ENCODE peak calls at places on chromosomes 11 and 22, in nine cellular contexts. One of them, this sample, is unnamed.

GRCh38 chr22:22578702-22579424 is 19.8 kb upstream of the PRAME start:
- DNase-seq in GM23338: no peak
- DNase-seq in HepG2: no peak
- DNase-seq in A549: peak
- DNase-seq in HL-60: no peak
- DNase-seq in Panc1: no peak
- DNase-seq in K562: peak
- DNase-seq in HCT116: no peak
- DNase-seq in GM12878: no peak
- DNase-seq in this sample: no peak

GRCh38 chr22:26527574-26528465 is 15.5 kb upstream of the TFIP11 start:
- DNase-seq in GM23338: no peak
- DNase-seq in HCT116: no peak
- DNase-seq in HL-60: no peak
- DNase-seq in A549: no peak
- DNase-seq in Panc1: no peak
- DNase-seq in GM12878: no peak
- DNase-seq in HepG2: no peak
- DNase-seq in K562: no peak
- DNase-seq in this sample: no peak

GRCh38 chr11:34921156-34921555 is 4.7 kb downstream of the PDHX start:
- DNase-seq in GM23338: no peak
- DNase-seq in HCT116: no peak
- DNase-seq in GM12878: no peak
- DNase-seq in HL-60: no peak
- DNase-seq in K562: no peak
- DNase-seq in A549: no peak
- DNase-seq in Panc1: no peak
- DNase-seq in HepG2: no peak
- DNase-seq in this sample: no peak

GRCh38 chr11:64869571-64870175 is 8.7 kb downstream of the EHD1 start:
- DNase-seq in HCT116: no peak
- DNase-seq in Panc1: no peak
- DNase-seq in HepG2: peak
- DNase-seq in GM12878: no peak
- DNase-seq in HL-60: no peak
- DNase-seq in GM23338: no peak
- DNase-seq in A549: no peak
- DNase-seq in K562: peak
- DNase-seq in this sample: no peak

GRCh38 chr11:24386551-24387404 is 110.1 kb upstream of the LUZP2 start:
- DNase-seq in Panc1: no peak
- DNase-seq in GM23338: peak
- DNase-seq in A549: peak
- DNase-seq in K562: no peak
- DNase-seq in HL-60: no peak
- DNase-seq in GM12878: no peak
- DNase-seq in HCT116: no peak
- DNase-seq in HepG2: peak
- DNase-seq in this sample: peak

GRCh38 chr11:64409707-64410395 is 50.9 kb downstream of the RPS6KA4 start:
- DNase-seq in K562: no peak
- DNase-seq in HCT116: no peak
- DNase-seq in A549: no peak
- DNase-seq in GM23338: peak
- DNase-seq in GM12878: no peak
- DNase-seq in Panc1: no peak
- DNase-seq in HepG2: no peak
- DNase-seq in HL-60: peak
- DNase-seq in this sample: no peak

GRCh38 chr11:114820621-114821020 is 142.3 kb downstream of the NXPE2 start:
- DNase-seq in A549: no peak
- DNase-seq in K562: peak
- DNase-seq in Panc1: no peak
- DNase-seq in HL-60: no peak
- DNase-seq in HCT116: no peak
- DNase-seq in GM23338: no peak
- DNase-seq in HepG2: no peak
- DNase-seq in GM12878: no peak
- DNase-seq in this sample: no peak

GRCh38 chr11:43736502-43737193 is 56.1 kb downstream of the HSD17B12 start:
- DNase-seq in HL-60: no peak
- DNase-seq in K562: no peak
- DNase-seq in HepG2: peak
- DNase-seq in A549: no peak
- DNase-seq in HCT116: no peak
- DNase-seq in GM12878: no peak
- DNase-seq in GM23338: no peak
- DNase-seq in Panc1: no peak
- DNase-seq in this sample: no peak

GRCh38 chr22:46041642-46042041 is 64.7 kb upstream of the WNT7B start:
- DNase-seq in K562: no peak
- DNase-seq in A549: no peak
- DNase-seq in HepG2: no peak
- DNase-seq in GM23338: no peak
- DNase-seq in HCT116: no peak
- DNase-seq in Panc1: no peak
- DNase-seq in HL-60: no peak
- DNase-seq in GM12878: no peak
- DNase-seq in this sample: no peak

GRCh38 chr11:130848361-130849214 is 67.7 kb downstream of the SNX19 start:
- DNase-seq in A549: no peak
- DNase-seq in HCT116: no peak
- DNase-seq in HL-60: no peak
- DNase-seq in HepG2: no peak
- DNase-seq in K562: no peak
- DNase-seq in GM12878: no peak
- DNase-seq in Panc1: no peak
- DNase-seq in GM23338: no peak
- DNase-seq in this sample: no peak

GRCh38 chr11:72631806-72632731 is 42.2 kb downstream of the PDE2A start:
- DNase-seq in K562: peak
- DNase-seq in GM23338: no peak
- DNase-seq in HepG2: no peak
- DNase-seq in GM12878: no peak
- DNase-seq in HCT116: no peak
- DNase-seq in HL-60: no peak
- DNase-seq in A549: no peak
- DNase-seq in Panc1: no peak
- DNase-seq in this sample: peak

GRCh38 chr11:94574193-94574961 is 7.2 kb downstream of the PIWIL4 start:
- DNase-seq in HCT116: no peak
- DNase-seq in K562: no peak
- DNase-seq in A549: no peak
- DNase-seq in HL-60: peak
- DNase-seq in GM23338: no peak
- DNase-seq in Panc1: no peak
- DNase-seq in GM12878: no peak
- DNase-seq in HepG2: no peak
- DNase-seq in this sample: no peak

GRCh38 chr11:7874061-7874460 is 57.0 kb downstream of the OR10A6 start:
- DNase-seq in GM12878: no peak
- DNase-seq in HCT116: no peak
- DNase-seq in A549: no peak
- DNase-seq in K562: no peak
- DNase-seq in HepG2: no peak
- DNase-seq in HL-60: no peak
- DNase-seq in GM23338: no peak
- DNase-seq in Panc1: no peak
- DNase-seq in this sample: no peak

GRCh38 chr11:21888814-21889213 is 304.1 kb upstream of the ANO5 start:
- DNase-seq in HL-60: no peak
- DNase-seq in Panc1: no peak
- DNase-seq in K562: no peak
- DNase-seq in A549: peak
- DNase-seq in GM12878: no peak
- DNase-seq in HCT116: no peak
- DNase-seq in HepG2: no peak
- DNase-seq in GM23338: no peak
- DNase-seq in this sample: no peak

GRCh38 chr11:12547953-12548650 is 126.1 kb upstream of the TEAD1 start:
- DNase-seq in Panc1: no peak
- DNase-seq in HL-60: no peak
- DNase-seq in K562: no peak
- DNase-seq in GM12878: no peak
- DNase-seq in HCT116: no peak
- DNase-seq in HepG2: no peak
- DNase-seq in GM23338: no peak
- DNase-seq in A549: no peak
- DNase-seq in this sample: no peak

GRCh38 chr11:12556788-12557384 is 117.3 kb upstream of the TEAD1 start:
- DNase-seq in A549: peak
- DNase-seq in K562: no peak
- DNase-seq in GM12878: no peak
- DNase-seq in HL-60: no peak
- DNase-seq in GM23338: peak
- DNase-seq in HCT116: peak
- DNase-seq in HepG2: peak
- DNase-seq in Panc1: no peak
- DNase-seq in this sample: no peak

GRCh38 chr11:12556155-12556554 is 118.1 kb upstream of the TEAD1 start:
- DNase-seq in GM12878: no peak
- DNase-seq in GM23338: no peak
- DNase-seq in K562: no peak
- DNase-seq in HL-60: no peak
- DNase-seq in A549: peak
- DNase-seq in HepG2: no peak
- DNase-seq in Panc1: no peak
- DNase-seq in HCT116: no peak
- DNase-seq in this sample: no peak

GRCh38 chr11:12554122-12554521 is 120.1 kb upstream of the TEAD1 start:
- DNase-seq in HL-60: no peak
- DNase-seq in GM23338: no peak
- DNase-seq in HepG2: no peak
- DNase-seq in HCT116: no peak
- DNase-seq in Panc1: no peak
- DNase-seq in GM12878: no peak
- DNase-seq in K562: no peak
- DNase-seq in A549: no peak
- DNase-seq in this sample: no peak

DNA sequence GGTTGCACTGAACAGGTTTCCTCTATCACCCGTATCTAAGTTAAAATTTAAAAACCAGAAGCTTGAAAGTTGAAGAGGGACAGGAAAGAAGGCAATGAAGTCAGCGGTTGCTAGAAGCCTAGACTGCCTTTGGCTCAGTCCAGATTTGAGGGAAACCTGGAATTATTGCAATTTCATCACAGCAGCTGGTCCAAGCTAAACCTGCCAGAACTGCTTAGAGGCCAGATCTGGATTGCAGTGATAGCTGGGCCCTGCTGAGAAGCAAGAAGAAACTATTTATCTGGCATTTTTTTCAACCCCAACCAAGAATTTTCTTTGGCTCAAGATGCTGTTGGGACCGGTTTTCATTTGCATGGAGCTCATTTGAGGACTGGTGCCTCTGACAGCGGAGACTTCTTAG is 121.5 kb upstream of the TEAD1 start:
- DNase-seq in HepG2: no peak
- DNase-seq in GM12878: no peak
- DNase-seq in HL-60: no peak
- DNase-seq in K562: no peak
- DNase-seq in HCT116: no peak
- DNase-seq in A549: no peak
- DNase-seq in Panc1: no peak
- DNase-seq in GM23338: no peak
- DNase-seq in this sample: no peak
- TF ChIP-seq REST in HepG2: no peak
- TF ChIP-seq REST in GM12878: no peak
- TF ChIP-seq REST in HL-60: no peak
- TF ChIP-seq REST in K562: no peak
- TF ChIP-seq REST in HCT116: no peak
- TF ChIP-seq REST in A549: no peak
- TF ChIP-seq REST in Panc1: no peak
- TF ChIP-seq REST in GM23338: no peak
- TF ChIP-seq REST in this sample: no peak

GRCh38 chr22:28171713-28172112 is 252.7 kb upstream of the PITPNB start:
- DNase-seq in HL-60: no peak
- DNase-seq in HepG2: no peak
- DNase-seq in HCT116: no peak
- DNase-seq in K562: no peak
- DNase-seq in GM23338: no peak
- DNase-seq in GM12878: no peak
- DNase-seq in A549: no peak
- DNase-seq in Panc1: no peak
- DNase-seq in this sample: no peak
- TF ChIP-seq REST in HL-60: no peak
- TF ChIP-seq REST in HepG2: no peak
- TF ChIP-seq REST in HCT116: no peak
- TF ChIP-seq REST in K562: no peak
- TF ChIP-seq REST in GM23338: no peak
- TF ChIP-seq REST in GM12878: no peak
- TF ChIP-seq REST in A549: no peak
- TF ChIP-seq REST in Panc1: no peak
- TF ChIP-seq REST in this sample: no peak

DNA sequence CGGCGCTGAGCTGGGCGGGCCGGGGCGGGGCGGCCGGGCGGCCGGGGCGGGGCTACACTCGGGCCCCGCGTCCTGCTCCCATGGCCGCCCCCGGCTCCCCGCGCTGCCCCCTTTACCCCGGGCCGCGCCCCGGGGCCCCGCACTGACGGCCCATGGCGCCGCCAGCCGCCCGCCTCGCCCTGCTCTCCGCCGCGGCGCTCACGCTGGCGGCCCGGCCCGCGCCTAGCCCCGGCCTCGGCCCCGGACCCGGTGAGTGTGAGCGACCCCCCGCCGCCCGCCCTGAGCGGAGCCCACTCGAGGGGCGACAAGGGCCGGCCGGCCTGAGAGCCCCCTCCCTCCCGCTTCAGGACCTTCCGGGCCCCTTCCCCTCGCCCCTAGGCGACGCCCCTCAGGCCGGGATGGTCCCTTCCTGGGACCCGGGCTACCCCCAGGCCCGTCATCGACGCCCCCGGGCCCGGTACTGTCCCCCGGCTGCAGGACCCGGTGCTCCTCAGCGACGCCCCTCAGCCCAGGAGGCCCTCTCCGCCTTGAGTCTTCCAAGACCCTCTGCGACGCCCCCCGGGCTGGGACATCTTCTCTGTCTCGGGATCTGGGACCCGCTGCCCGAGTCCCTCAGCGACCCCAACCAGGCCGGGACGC is at the start of gene KREMEN1:
- DNase-seq in Panc1: no peak
- DNase-seq in HL-60: no peak
- DNase-seq in GM12878: no peak
- DNase-seq in HCT116: no peak
- DNase-seq in HepG2: no peak
- DNase-seq in K562: no peak
- DNase-seq in GM23338: no peak
- DNase-seq in A549: no peak
- DNase-seq in this sample: no peak
- TF ChIP-seq REST in Panc1: no peak
- TF ChIP-seq REST in HL-60: no peak
- TF ChIP-seq REST in GM12878: no peak
- TF ChIP-seq REST in HCT116: no peak
- TF ChIP-seq REST in HepG2: no peak
- TF ChIP-seq REST in K562: no peak
- TF ChIP-seq REST in GM23338: no peak
- TF ChIP-seq REST in A549: no peak
- TF ChIP-seq REST in this sample: no peak

GRCh38 chr11:112511271-112511670 is 250.6 kb upstream of the PLET1 start:
- DNase-seq in HL-60: no peak
- DNase-seq in GM23338: no peak
- DNase-seq in A549: no peak
- DNase-seq in K562: no peak
- DNase-seq in Panc1: no peak
- DNase-seq in GM12878: no peak
- DNase-seq in HepG2: no peak
- DNase-seq in HCT116: no peak
- DNase-seq in this sample: no peak
- TF ChIP-seq REST in HL-60: no peak
- TF ChIP-seq REST in GM23338: no peak
- TF ChIP-seq REST in A549: no peak
- TF ChIP-seq REST in K562: no peak
- TF ChIP-seq REST in Panc1: no peak
- TF ChIP-seq REST in GM12878: no peak
- TF ChIP-seq REST in HepG2: no peak
- TF ChIP-seq REST in HCT116: no peak
- TF ChIP-seq REST in this sample: no peak

This sample was measured in SK-N-SH.